ENCODE peak calls at places on chromosomes 5 and 9, in seven cellular contexts. F is NCI-H1694 treated with DMSO at 0.1 percent for 48 hours; U is right lobe of liver; C is stimulated activated naive CD4-positive, alpha-beta T cell treated with Interleukin-2 at 50 U/mL for 16 hours; R is caudate nucleus; Q is stimulated activated CD8-positive, alpha-beta memory T cell treated with anti-CD3 and anti-CD28 coated beads, Interleukin-2, amount 100 ng/mL, for 1 hour; A is RWPE1. P is an unnamed sample.

GRCh38 chr9:71608021-71608420 is 160.3 kb downstream of the CEMIP2 start:
- DNase-seq in F (no peak), U (no peak), C (no peak), R (no peak), Q (no peak), A (no peak), P (no peak)

GRCh38 chr5:129406440-129406839 is 53.7 kb upstream of the ADAMTS19 start:
- DNase-seq in F (no peak), U (no peak), C (no peak), R (no peak), Q (no peak), A (no peak), P (peak)

GRCh38 chr5:59328801-59329296 is 564.7 kb downstream of the PDE4D start:
- DNase-seq in F (no peak), U (no peak), C (no peak), R (no peak), Q (no peak), A (no peak), P (no peak)

GRCh38 chr5:147530801-147531389 is 21.0 kb upstream of the DPYSL3 start:
- DNase-seq in F (no peak), U (no peak), C (no peak), R (no peak), Q (no peak), A (peak), P (peak)

GRCh38 chr5:32680183-32680582 is 30.9 kb upstream of the NPR3 start:
- DNase-seq in F (no peak), U (no peak), C (no peak), R (no peak), Q (no peak), A (no peak), P (no peak)

GRCh38 chr5:166767858-166768257 is 1523.6 kb upstream of the WWC1 start:
- DNase-seq in F (no peak), U (no peak), C (no peak), R (no peak), Q (no peak), A (no peak), P (no peak)

GRCh38 chr9:22107202-22107601 is 98.1 kb upstream of the CDKN2B start:
- DNase-seq in F (no peak), U (no peak), C (no peak), R (no peak), Q (no peak), A (no peak), P (peak)

GRCh38 chr5:107893642-107894041 is 222.9 kb upstream of the EFNA5 start:
- DNase-seq in F (no peak), U (no peak), C (no peak), R (no peak), Q (no peak), A (peak), P (peak)

GRCh38 chr5:151773979-151774378 is 2.2 kb downstream of the G3BP1 start:
- DNase-seq in F (no peak), U (no peak), C (no peak), R (no peak), Q (no peak), A (no peak), P (no peak)

GRCh38 chr9:137956688-137957385 is 79.3 kb downstream of the CACNA1B start:
- DNase-seq in F (no peak), U (no peak), C (no peak), R (no peak), Q (no peak), A (no peak), P (no peak)

GRCh38 chr5:77996943-77997342 is 220.8 kb upstream of the TBCA start:
- DNase-seq in F (no peak), U (no peak), C (no peak), R (no peak), Q (no peak), A (no peak), P (no peak)

GRCh38 chr9:116959775-116960174 is 272.7 kb downstream of the TRIM32 start:
- DNase-seq in F (no peak), U (no peak), C (no peak), R (peak), Q (no peak), A (no peak), P (peak)

GRCh38 chr9:33366979-33367480 is 35.3 kb downstream of the AQP7 start:
- DNase-seq in F (no peak), U (no peak), C (no peak), R (no peak), Q (no peak), A (no peak), P (no peak)

GRCh38 chr9:77883846-77884771 is 147.5 kb downstream of the GNAQ start:
- DNase-seq in F (no peak), U (no peak), C (no peak), R (peak), Q (no peak), A (peak), P (peak)

GRCh38 chr5:57195060-57195459 is 21.2 kb downstream of the GPBP1 start:
- DNase-seq in F (no peak), U (no peak), C (no peak), R (no peak), Q (no peak), A (no peak), P (no peak)

GRCh38 chr5:24623018-24623417 is 21.8 kb downstream of the CDH10 start:
- DNase-seq in F (peak), U (no peak), C (no peak), R (no peak), Q (no peak), A (no peak), P (no peak)

GRCh38 chr9:88420227-88420626 is 32.0 kb downstream of the SPIN1 start:
- DNase-seq in F (no peak), U (peak), C (no peak), R (no peak), Q (no peak), A (no peak), P (peak)

GRCh38 chr9:110579763-110580255 is 268 bp upstream of the SVEP1 start:
- DNase-seq in F (no peak), U (no peak), C (no peak), R (no peak), Q (no peak), A (peak), P (peak)

GRCh38 chr9:3847377-3847776 is 321.6 kb upstream of the RFX3 start:
- DNase-seq in F (no peak), U (no peak), C (no peak), R (no peak), Q (no peak), A (no peak), P (no peak)

GRCh38 chr9:69121155-69122085 is 52.7 kb upstream of the TJP2 start:
- DNase-seq in F (no peak), U (peak), C (peak), R (peak), Q (no peak), A (peak), P (peak)

GRCh38 chr5:127910307-127910956 is 173.1 kb upstream of the SLC12A2 start:
- DNase-seq in F (no peak), U (no peak), C (no peak), R (no peak), Q (no peak), A (no peak), P (no peak)

GRCh38 chr5:10652151-10652550 is 88.3 kb downstream of the ANKRD33B start:
- DNase-seq in F (no peak), U (no peak), C (no peak), R (no peak), Q (no peak), A (no peak), P (no peak)

GRCh38 chr9:110152704-110153374 is 55.1 kb downstream of the C9orf152 start:
- DNase-seq in F (peak), U (no peak), C (no peak), R (no peak), Q (no peak), A (peak), P (no peak)

GRCh38 chr9:15271403-15271802 is 35.6 kb downstream of the TTC39B start:
- DNase-seq in F (no peak), U (no peak), C (no peak), R (no peak), Q (no peak), A (no peak), P (no peak)

GRCh38 chr9:107720511-107720910 is 230.9 kb upstream of the KLF4 start:
- DNase-seq in F (no peak), U (no peak), C (no peak), R (no peak), Q (no peak), A (no peak), P (no peak)

GRCh38 chr9:131995382-131995781 is 84.3 kb downstream of the MED27 start:
- DNase-seq in F (no peak), U (no peak), C (no peak), R (no peak), Q (no peak), A (peak), P (no peak)

GRCh38 chr9:122228191-122228905 is 409 bp downstream of the LHX6 start:
- DNase-seq in F (no peak), U (no peak), C (no peak), R (no peak), Q (no peak), A (peak), P (peak)

GRCh38 chr5:126597156-126597555 is 2.1 kb upstream of the ALDH7A1 start:
- DNase-seq in F (no peak), U (no peak), C (no peak), R (no peak), Q (no peak), A (peak), P (peak)

GRCh38 chr9:89491688-89492087 is 6.2 kb downstream of the SEMA4D start:
- DNase-seq in F (no peak), U (no peak), C (peak), R (no peak), Q (no peak), A (no peak), P (no peak)

GRCh38 chr5:96243203-96243602 is 189.8 kb downstream of the PCSK1 start:
- DNase-seq in F (no peak), U (no peak), C (no peak), R (no peak), Q (no peak), A (no peak), P (no peak)

GRCh38 chr9:131875828-131876485 is 136.1 kb upstream of the RAPGEF1 start:
- DNase-seq in F (no peak), U (no peak), C (no peak), R (no peak), Q (no peak), A (peak), P (no peak)

GRCh38 chr9:116187570-116188170 is 34.1 kb downstream of the PAPPA start:
- DNase-seq in F (no peak), U (no peak), C (no peak), R (no peak), Q (no peak), A (no peak), P (peak)

GRCh38 chr5:61766141-61766540 is 434.1 kb downstream of the ZSWIM6 start:
- DNase-seq in F (no peak), U (no peak), C (no peak), R (no peak), Q (no peak), A (no peak), P (peak)